ENCODE peak calls at places on chromosomes 1 and 21, in five cellular contexts. C is stimulated activated effector memory CD8-positive, alpha-beta T cell treated with anti-CD3 and anti-CD28 coated beads, Interleukin-12 subunit alpha, Interleukin-12 subunit beta, amount 100 ng/mL, for 72 hours; V is EL; F is CD8-positive, alpha-beta T cell; R is lung. D is an unnamed sample.

GRCh38 chr1:62076286-62076685 is 118.4 kb upstream of the L1TD1 start:
- DNase-seq in C (no peak), V (peak; percentile 60), F (no peak), R (no peak), D (no peak)

GRCh38 chr1:33015216-33015615 is 21.5 kb downstream of the AK2 start:
- DNase-seq in C (no peak), V (no peak), F (no peak), R (no peak), D (no peak)

GRCh38 chr1:16396591-16396990 is 29.5 kb downstream of the SZRD1 start:
- DNase-seq in C (no peak), V (peak; percentile 81), F (no peak), R (no peak), D (no peak)

GRCh38 chr1:36086529-36087232 is 2.0 kb upstream of the ADPRS start:
- DNase-seq in C (no peak), V (no peak), F (no peak), R (peak; percentile 27), D (no peak)

GRCh38 chr1:109792056-109792831 is 28.5 kb upstream of the EPS8L3 start:
- DNase-seq in C (no peak), V (peak; percentile 96), F (no peak), R (peak; percentile 66), D (no peak)

GRCh38 chr21:17775431-17776126 is 43.6 kb downstream of the C21orf91 start:
- DNase-seq in C (peak; percentile 34), V (no peak), F (peak; percentile 29), R (no peak), D (no peak)

GRCh38 chr1:60589916-60590315 is 492.4 kb upstream of the NFIA start:
- DNase-seq in C (no peak), V (no peak), F (no peak), R (no peak), D (no peak)

GRCh38 chr1:229950020-229950419 is 117.0 kb upstream of the GALNT2 start:
- DNase-seq in C (no peak), V (no peak), F (no peak), R (no peak), D (no peak)

D was measured in GM12891.